ENCODE peak calls at places on chromosomes 3 and 15, in six cellular contexts. E, U, I, C, Q and W are unnamed samples.

GRCh38 chr3:148229107-148229506 is 468.6 kb upstream of the AGTR1 start:
- DNase-seq in E (no peak), U (no peak), I (no peak), C (no peak), Q (no peak), W (no peak)

GRCh38 chr15:82159922-82160321 is 102.6 kb downstream of the EFL1 start:
- DNase-seq in U (no peak), C (no peak), E (peak; percentile 79), I (no peak), Q (no peak), W (peak; percentile 34)

GRCh38 chr3:143109861-143110260 is 9.7 kb upstream of the CHST2 start:
- DNase-seq in I (no peak), C (no peak), U (no peak), E (no peak), Q (no peak), W (no peak)

GRCh38 chr3:50652709-50653108 is 22.0 kb upstream of the DOCK3 start:
- DNase-seq in I (no peak), C (peak; percentile 50), U (peak; percentile 64), E (peak; percentile 18), Q (peak; percentile 52), W (peak; percentile 28)

GRCh38 chr3:39990532-39990931 is 181.1 kb downstream of the MYRIP start:
- DNase-seq in Q (no peak), C (no peak), I (no peak), E (peak; percentile 54), U (no peak), W (peak; percentile 58)

GRCh38 chr3:64229903-64230302 is 4.6 kb upstream of the PRICKLE2 start:
- DNase-seq in E (no peak), Q (no peak), C (no peak), U (no peak), I (no peak), W (no peak)

GRCh38 chr3:100244264-100244663 is 16.5 kb upstream of the TBC1D23 start:
- DNase-seq in Q (no peak), C (no peak), U (no peak), E (no peak), I (no peak), W (no peak)

GRCh38 chr3:165755571-165755970 is 81.7 kb downstream of the BCHE start:
- DNase-seq in C (no peak), Q (no peak), E (no peak), I (no peak), U (no peak), W (no peak)

GRCh38 chr15:80567721-80568157 is 127.4 kb upstream of the ABHD17C start:
- DNase-seq in C (peak; percentile 61), I (peak; percentile 56), E (peak; percentile 84), U (no peak), Q (no peak), W (peak; percentile 87)

GRCh38 chr3:155629006-155629405 is 115.9 kb downstream of the PLCH1 start:
- DNase-seq in E (no peak), Q (no peak), I (no peak), U (no peak), C (no peak), W (no peak)

GRCh38 chr3:11907667-11908660 is 61.3 kb upstream of the TAMM41 start:
- DNase-seq in C (no peak), I (no peak), Q (no peak), U (no peak), E (no peak), W (no peak)

GRCh38 chr3:115986555-115987207 is 363.4 kb downstream of the GAP43 start:
- DNase-seq in C (no peak), E (peak; percentile 46), I (no peak), Q (no peak), U (no peak), W (peak; percentile 32)

GRCh38 chr15:52020253-52021085 is 1.4 kb downstream of the MAPK6 start:
- DNase-seq in I (no peak), C (no peak), Q (no peak), U (no peak), E (no peak), W (no peak)

GRCh38 chr3:155064920-155065319 is 15.2 kb upstream of the MME start:
- DNase-seq in I (no peak), E (no peak), Q (no peak), C (no peak), U (no peak), W (no peak)

GRCh38 chr3:143361589-143361988 is 242.0 kb downstream of the CHST2 start:
- DNase-seq in U (no peak), I (no peak), C (no peak), Q (no peak), E (no peak), W (no peak)

GRCh38 chr3:141386080-141386594 is 17.8 kb downstream of the ZBTB38 start:
- DNase-seq in Q (no peak), U (no peak), E (no peak), I (no peak), C (no peak), W (no peak)

GRCh38 chr15:66841953-66842681 is 140.1 kb downstream of the SMAD6 start:
- DNase-seq in I (peak; percentile 91), E (peak; percentile 68), U (peak; percentile 85), C (peak; percentile 85), Q (peak; percentile 84), W (peak; percentile 95)

GRCh38 chr3:134441321-134441720 is 44.5 kb downstream of the ANAPC13 start:
- DNase-seq in C (no peak), Q (no peak), E (no peak), U (no peak), I (no peak), W (no peak)

GRCh38 chr3:110180733-110181132 is 843.4 kb upstream of the DPPA4 start:
- DNase-seq in I (peak; percentile 34), E (no peak), U (no peak), C (no peak), Q (no peak), W (no peak)

GRCh38 chr3:32325957-32326356 is 65.7 kb upstream of the CMTM7 start:
- DNase-seq in U (no peak), Q (no peak), I (no peak), E (no peak), C (no peak), W (no peak)

GRCh38 chr3:7392206-7392605 is 531.3 kb downstream of the GRM7 start:
- DNase-seq in I (no peak), U (no peak), Q (no peak), C (no peak), E (no peak), W (no peak)

GRCh38 chr3:22245817-22246583 is 495.0 kb upstream of the ZNF385D start:
- DNase-seq in E (no peak), Q (no peak), U (no peak), I (no peak), C (no peak), W (no peak)

GRCh38 chr15:94083467-94083991 is 147.8 kb upstream of the MCTP2 start:
- DNase-seq in U (no peak), E (no peak), C (no peak), Q (no peak), I (peak; percentile 37), W (peak; percentile 15)

GRCh38 chr15:33679065-33679464 is 289.2 kb upstream of the CHRM5 start:
- DNase-seq in E (no peak), Q (no peak), C (no peak), U (no peak), I (no peak), W (no peak)

GRCh38 chr3:149306751-149307434 is 26.5 kb downstream of the TM4SF18 start:
- DNase-seq in I (no peak), U (no peak), Q (no peak), E (no peak), C (no peak), W (no peak)

GRCh38 chr3:157618075-157618760 is 115.0 kb upstream of the VEPH1 start:
- DNase-seq in Q (no peak), C (no peak), E (peak; percentile 56), I (no peak), U (no peak), W (peak; percentile 53)

GRCh38 chr3:12318758-12319621 is 30.1 kb downstream of the PPARG start:
- DNase-seq in Q (no peak), E (no peak), I (no peak), C (no peak), U (no peak), W (no peak)

GRCh38 chr3:14513566-14514322 is 26.4 kb downstream of the GRIP2 start:
- DNase-seq in E (no peak), C (no peak), I (no peak), Q (no peak), U (no peak), W (no peak)

GRCh38 chr3:165669502-165669901 is 167.7 kb downstream of the BCHE start:
- DNase-seq in Q (no peak), U (no peak), I (no peak), C (no peak), E (no peak), W (no peak)

GRCh38 chr3:65855370-65856100 is 183.2 kb downstream of the MAGI1 start:
- DNase-seq in C (no peak), Q (no peak), I (peak; percentile 31), E (no peak), U (no peak), W (no peak)

GRCh38 chr15:70259030-70259424 is 161.3 kb upstream of the TLE3 start:
- DNase-seq in E (no peak), U (no peak), I (peak; percentile 81), Q (peak; percentile 53), C (peak; percentile 65), W (peak; percentile 85)

GRCh38 chr15:40936234-40936708 is 7.1 kb downstream of the DLL4 start:
- DNase-seq in E (no peak), U (no peak), Q (no peak), I (no peak), C (no peak), W (no peak)
- H3K4me1 ChIP-seq in E (peaks cover 25% of the 10 kb centered on the region), U (peaks cover 34% of the 10 kb centered on the region), Q (peaks cover 42% of the 10 kb centered on the region), I (peaks cover 36% of the 10 kb centered on the region), C (peaks cover 4% of the 10 kb centered on the region), W (peaks cover 32% of the 10 kb centered on the region)

GRCh38 chr3:87900061-87900460 is 158.7 kb downstream of the CGGBP1 start:
- DNase-seq in U (no peak), E (no peak), C (no peak), I (no peak), Q (no peak), W (peak; percentile 6)
- TF ChIP-seq CTCF in U (no peak), E (no peak), C (no peak), I (peak; percentile 16), Q (peak; percentile 20), W (peak; percentile 3)

DNA sequence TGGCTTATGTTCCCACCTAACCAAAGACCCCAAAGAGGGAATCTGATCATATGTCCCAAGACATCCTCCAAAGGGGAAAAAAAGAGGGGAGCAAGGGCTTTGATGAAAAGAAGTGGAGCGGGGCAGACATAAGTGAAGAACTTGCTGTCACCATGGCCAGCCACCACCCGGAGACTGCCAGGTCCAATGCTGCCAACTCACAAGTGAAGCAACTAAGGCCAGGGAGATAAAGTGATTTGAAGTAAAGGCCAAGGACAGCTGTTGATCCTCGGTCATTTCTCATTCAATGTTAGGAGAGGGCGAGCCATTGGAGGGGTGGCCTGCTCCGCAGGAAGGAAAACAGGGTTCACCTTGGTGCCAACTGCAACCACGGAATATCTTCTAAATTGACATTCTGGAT is 72.6 kb upstream of the C3orf80 start:
- DNase-seq in E (no peak), C (no peak), I (no peak), Q (no peak), U (no peak), W (no peak)
- H3K27ac ChIP-seq in E (no peak overlapping the region), C (no peak overlapping the region), I (no peak overlapping the region), Q (no peak overlapping the region), U (no peak overlapping the region), W (no peak overlapping the region)

DNA sequence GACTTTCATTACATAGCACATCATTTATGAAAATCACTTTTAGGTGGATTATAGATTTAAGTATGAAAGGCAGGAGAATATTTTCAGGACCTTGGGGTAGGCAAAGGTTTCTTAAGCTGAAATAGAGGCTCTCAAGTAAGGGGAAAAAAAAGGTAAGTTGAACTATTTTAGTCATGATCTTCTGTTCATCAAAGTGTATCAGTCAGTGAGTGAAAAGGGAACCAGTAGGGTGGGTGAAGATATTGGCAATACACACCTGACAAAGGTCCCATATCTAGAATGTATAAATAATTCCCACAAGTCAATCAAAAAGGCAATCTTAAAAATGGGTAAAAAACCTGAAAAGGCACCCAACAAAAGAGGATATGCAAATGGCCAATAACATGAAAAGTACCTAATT is 218.6 kb downstream of the KLF13 start:
- DNase-seq in U (no peak), Q (no peak), C (no peak), I (no peak), E (no peak), W (no peak)
- H3K4me1 ChIP-seq in U (no peaks in the 10 kb centered on the region), Q (no peaks in the 10 kb centered on the region), C (no peaks in the 10 kb centered on the region), I (no peaks in the 10 kb centered on the region), E (no peaks in the 10 kb centered on the region), W (no peaks in the 10 kb centered on the region)